ENCODE peak calls at places on chromosomes 12 and 14, in nine cellular contexts. V is progenitor cell of endocrine pancreas; I is astrocyte of the spinal cord; M is AG04450; F is thoracic aorta; L is cardiac muscle cell; O is omental fat pad; E is activated CD8-positive, alpha-beta T cell treated with anti-CD3 and anti-CD28 coated beads for 36 hours; Y is heart right ventricle. P is an unnamed sample.

GRCh38 chr14:77036484-77037337 is 8.2 kb upstream of the IRF2BPL start:
- DNase-seq in V (no peak), I (no peak), M (no peak), F (no peak), L (peak; percentile 29), O (no peak), E (no peak), Y (no peak), P (no peak)

GRCh38 chr12:9699898-9700605 is 30.5 kb downstream of the CLEC2D start:
- DNase-seq in V (no peak), I (no peak), M (no peak), F (no peak), L (peak; percentile 33), O (no peak), E (no peak), Y (no peak), P (no peak)

GRCh38 chr12:11689591-11690158 is 40.2 kb downstream of the ETV6 start:
- DNase-seq in V (no peak), I (no peak), M (no peak), F (no peak), L (no peak), O (no peak), E (no peak), Y (no peak), P (no peak)

GRCh38 chr12:4281173-4281654 is 7.7 kb downstream of the CCND2 start:
- DNase-seq in V (no peak), I (no peak), M (no peak), F (no peak), L (peak; percentile 43), O (no peak), E (no peak), Y (no peak), P (no peak)

GRCh38 chr14:51805541-51805940 is 54.9 kb upstream of the GNG2 start:
- DNase-seq in V (no peak), I (no peak), M (no peak), F (no peak), L (no peak), O (no peak), E (no peak), Y (no peak), P (no peak)

GRCh38 chr14:55976619-55977018 is 141.6 kb upstream of the PELI2 start:
- DNase-seq in V (no peak), I (no peak), M (no peak), F (no peak), L (peak; percentile 31), O (no peak), E (no peak), Y (no peak), P (no peak)

GRCh38 chr12:110637869-110638441 is 24.0 kb downstream of the TCTN1 start:
- DNase-seq in V (no peak), I (no peak), M (no peak), F (no peak), L (no peak), O (no peak), E (no peak), Y (no peak), P (no peak)

GRCh38 chr12:31897791-31898503 is 61.3 kb upstream of the RESF1 start:
- DNase-seq in V (no peak), I (peak; percentile 28), M (no peak), F (no peak), L (peak; percentile 61), O (no peak), E (peak; percentile 56), Y (peak; percentile 20), P (no peak)

GRCh38 chr12:54357802-54358619 is 6.3 kb downstream of the GPR84 start:
- DNase-seq in V (no peak), I (no peak), M (no peak), F (no peak), L (no peak), O (no peak), E (peak; percentile 64), Y (no peak), P (peak; percentile 70)

GRCh38 chr12:57756406-57757341 is 1.8 kb downstream of the MARCHF9 start:
- DNase-seq in V (no peak), I (no peak), M (no peak), F (no peak), L (peak; percentile 47), O (no peak), E (peak; percentile 81), Y (no peak), P (peak; percentile 84)

GRCh38 chr12:69527506-69528272 is 57.5 kb downstream of the FRS2 start:
- DNase-seq in V (no peak), I (peak; percentile 87), M (peak; percentile 59), F (no peak), L (peak; percentile 71), O (no peak), E (no peak), Y (no peak), P (no peak)

GRCh38 chr12:46494424-46494823 is 121.9 kb upstream of the SLC38A2 start:
- DNase-seq in V (no peak), I (peak; percentile 73), M (peak; percentile 67), F (no peak), L (peak; percentile 85), O (no peak), E (no peak), Y (no peak), P (no peak)

GRCh38 chr14:89429206-89430091 is 12.4 kb upstream of the FOXN3 start:
- DNase-seq in V (no peak), I (peak; percentile 48), M (no peak), F (no peak), L (no peak), O (no peak), E (peak; percentile 84), Y (no peak), P (peak; percentile 32)

GRCh38 chr14:20487402-20487742 is 18.0 kb upstream of the RNASE10 start:
- DNase-seq in V (no peak), I (no peak), M (no peak), F (no peak), L (no peak), O (no peak), E (no peak), Y (no peak), P (no peak)
- TF ChIP-seq CTCF in V (no peak), I (no peak), M (no peak), F (no peak), L (no peak), O (no peak), E (no peak), Y (no peak), P (no peak)

DNA sequence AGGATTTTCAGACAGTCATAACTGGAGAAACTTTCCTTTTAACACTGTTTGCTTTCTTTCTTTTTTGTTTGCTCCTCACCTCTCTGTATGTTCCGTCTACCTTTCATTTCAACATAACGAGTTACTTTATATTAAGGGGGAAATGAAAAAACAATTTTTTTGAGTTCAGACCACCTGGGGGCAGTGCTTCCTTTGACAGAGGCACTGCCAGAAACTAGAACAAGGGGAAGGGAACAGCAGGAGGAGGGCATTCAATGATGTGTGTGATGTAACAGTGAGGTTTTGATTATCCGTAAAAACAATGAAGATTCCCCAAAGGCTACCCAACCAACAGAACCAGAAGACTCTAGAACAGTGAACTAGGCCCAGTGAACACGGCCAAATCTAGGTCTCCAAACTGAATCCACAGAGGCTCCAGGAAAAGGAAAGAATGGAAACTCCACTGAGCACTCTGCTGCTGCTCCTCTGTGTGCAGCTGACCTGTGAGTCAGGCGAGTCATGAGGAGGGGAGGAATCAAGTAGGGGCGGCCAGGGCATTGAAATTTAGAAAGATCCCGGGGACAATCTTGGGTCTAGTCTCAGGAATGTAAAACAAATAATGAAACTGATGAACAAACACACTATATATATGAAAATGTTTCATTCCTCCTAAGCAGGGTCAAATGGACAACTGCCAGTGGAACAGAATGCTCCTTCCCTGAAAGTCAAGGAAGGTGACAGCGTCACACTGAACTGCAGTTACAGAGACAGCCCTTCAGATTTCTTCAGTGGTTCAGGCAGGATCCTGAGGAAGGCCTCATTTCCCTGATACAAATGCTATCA is 323.5 kb downstream of the DAD1 start:
- DNase-seq in V (no peak), I (peak; percentile 39), M (no peak), F (no peak), L (peak; percentile 6), O (no peak), E (no peak), Y (no peak), P (no peak)
- TF ChIP-seq CTCF in V (peak; percentile 41), I (no peak), M (peak; percentile 51), F (no peak), L (peak; percentile 6), O (no peak), E (no peak), Y (no peak), P (peak; percentile 16)

GRCh38 chr12:132342322-132342721 is 12.9 kb upstream of the GALNT9 start:
- DNase-seq in V (no peak), I (no peak), M (no peak), F (no peak), L (no peak), O (no peak), E (peak; percentile 11), Y (no peak), P (no peak)
- TF ChIP-seq CTCF in V (peak; percentile 62), I (peak; percentile 16), M (no peak), F (no peak), L (peak; percentile 33), O (no peak), E (peak; percentile 40), Y (no peak), P (no peak)

GRCh38 chr12:105906545-105906944 is 232.2 kb downstream of the NUAK1 start:
- DNase-seq in V (no peak), I (no peak), M (no peak), F (no peak), L (peak; percentile 39), O (no peak), E (no peak), Y (no peak), P (no peak)
- TF ChIP-seq CTCF in V (no peak), I (no peak), M (no peak), F (no peak), L (no peak), O (no peak), E (no peak), Y (no peak), P (no peak)

DNA sequence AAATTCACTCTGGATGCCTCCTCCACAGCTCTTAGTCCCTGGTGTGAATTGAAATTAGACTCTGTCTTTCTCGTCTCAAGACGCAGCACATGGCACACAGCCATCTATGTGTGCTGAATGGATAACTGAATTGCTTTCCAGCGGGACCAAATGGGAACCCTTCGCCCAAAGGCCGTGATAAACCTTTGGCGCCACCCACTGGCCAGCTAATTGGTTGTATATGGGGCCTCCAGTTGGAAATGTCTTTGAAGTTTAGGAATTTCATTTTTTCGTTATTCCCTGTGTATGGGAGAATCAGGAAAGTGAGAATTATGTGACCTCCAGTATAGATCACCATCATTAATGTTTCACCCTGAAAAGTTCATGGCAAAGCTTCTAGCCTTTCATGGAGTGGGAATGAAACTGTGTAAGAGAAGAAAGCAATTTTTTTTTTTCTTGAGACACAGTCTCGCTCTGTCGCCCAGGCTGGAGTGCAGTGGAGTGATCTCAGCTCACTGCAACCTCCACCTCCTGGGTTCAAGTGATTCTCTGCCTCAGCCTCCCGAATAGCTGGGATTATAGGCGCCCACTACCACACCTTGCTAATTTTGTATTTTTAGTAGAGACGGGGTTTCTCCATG is 9.8 kb upstream of the HSP90AA1 start:
- DNase-seq in V (peak; percentile 60), I (peak; percentile 68), M (peak; percentile 34), F (peak; percentile 64), L (peak; percentile 89), O (peak; percentile 99), E (peak; percentile 80), Y (peak; percentile 87), P (peak; percentile 63)
- TF ChIP-seq CTCF in V (peak; percentile 81), I (peak; percentile 83), M (peak; percentile 91), F (peak; percentile 67), L (peak; percentile 84), O (peak; percentile 72), E (peak; percentile 97), Y (peak; percentile 77), P (peak; percentile 80)